ENCODE peak calls at places on chromosome 6, in five cellular contexts. One of them, this sample, is unnamed.

GRCh38 chr6:131083687-131084086 is 20.6 kb upstream of the EPB41L2 start:
- DNase-seq in CD8-positive, alpha-beta T cell: no peak
- DNase-seq in left lung: no peak
- DNase-seq in heart left ventricle: no peak
- DNase-seq in astrocyte of the spinal cord: no peak
- DNase-seq in this sample: no peak

GRCh38 chr6:38350882-38351281 is 288.8 kb downstream of the BTBD9 start:
- DNase-seq in heart left ventricle: no peak
- DNase-seq in left lung: no peak
- DNase-seq in CD8-positive, alpha-beta T cell: no peak
- DNase-seq in astrocyte of the spinal cord: peak; percentile 73
- DNase-seq in this sample: no peak

GRCh38 chr6:7691021-7691420 is 34.9 kb upstream of the BMP6 start:
- DNase-seq in CD8-positive, alpha-beta T cell: no peak
- DNase-seq in heart left ventricle: no peak
- DNase-seq in astrocyte of the spinal cord: no peak
- DNase-seq in left lung: no peak
- DNase-seq in this sample: no peak

GRCh38 chr6:8749449-8749848 is 314.1 kb upstream of the SLC35B3 start:
- DNase-seq in CD8-positive, alpha-beta T cell: no peak
- DNase-seq in left lung: no peak
- DNase-seq in heart left ventricle: no peak
- DNase-seq in astrocyte of the spinal cord: no peak
- DNase-seq in this sample: no peak

GRCh38 chr6:148565931-148566663 is 180.7 kb upstream of the UST start:
- DNase-seq in heart left ventricle: no peak
- DNase-seq in left lung: peak; percentile 70
- DNase-seq in CD8-positive, alpha-beta T cell: no peak
- DNase-seq in astrocyte of the spinal cord: peak; percentile 92
- DNase-seq in this sample: no peak

GRCh38 chr6:112145080-112145573 is 57.7 kb downstream of the FAM229B start:
- DNase-seq in astrocyte of the spinal cord: no peak
- DNase-seq in left lung: no peak
- DNase-seq in heart left ventricle: no peak
- DNase-seq in CD8-positive, alpha-beta T cell: no peak
- DNase-seq in this sample: no peak

GRCh38 chr6:80610821-80611220 is 504.4 kb downstream of the BCKDHB start:
- DNase-seq in CD8-positive, alpha-beta T cell: no peak
- DNase-seq in astrocyte of the spinal cord: peak; percentile 31
- DNase-seq in heart left ventricle: no peak
- DNase-seq in left lung: no peak
- DNase-seq in this sample: no peak

GRCh38 chr6:46452312-46452917 is 38.8 kb downstream of the RCAN2 start:
- DNase-seq in left lung: no peak
- DNase-seq in CD8-positive, alpha-beta T cell: no peak
- DNase-seq in heart left ventricle: no peak
- DNase-seq in astrocyte of the spinal cord: no peak
- DNase-seq in this sample: no peak

GRCh38 chr6:144151010-144151727 is 852 bp downstream of the STX11 start:
- DNase-seq in astrocyte of the spinal cord: peak; percentile 14
- DNase-seq in heart left ventricle: no peak
- DNase-seq in left lung: peak; percentile 43
- DNase-seq in CD8-positive, alpha-beta T cell: peak; percentile 72
- DNase-seq in this sample: peak; percentile 28

GRCh38 chr6:3421763-3422456 is 34.9 kb downstream of the SLC22A23 start:
- DNase-seq in astrocyte of the spinal cord: peak; percentile 83
- DNase-seq in CD8-positive, alpha-beta T cell: no peak
- DNase-seq in left lung: no peak
- DNase-seq in heart left ventricle: no peak
- DNase-seq in this sample: no peak

GRCh38 chr6:18155864-18156396 is 708 bp downstream of the KDM1B start:
- DNase-seq in heart left ventricle: peak; percentile 49
- DNase-seq in astrocyte of the spinal cord: peak; percentile 35
- DNase-seq in CD8-positive, alpha-beta T cell: no peak
- DNase-seq in left lung: peak; percentile 84
- DNase-seq in this sample: peak; percentile 54

GRCh38 chr6:143007626-143008025 is 53.1 kb upstream of the AIG1 start:
- DNase-seq in left lung: no peak
- DNase-seq in astrocyte of the spinal cord: no peak
- DNase-seq in heart left ventricle: no peak
- DNase-seq in CD8-positive, alpha-beta T cell: no peak
- DNase-seq in this sample: no peak

GRCh38 chr6:84771732-84772131 is 7.3 kb upstream of the TBX18 start:
- DNase-seq in heart left ventricle: no peak
- DNase-seq in astrocyte of the spinal cord: peak; percentile 57
- DNase-seq in left lung: no peak
- DNase-seq in CD8-positive, alpha-beta T cell: no peak
- DNase-seq in this sample: no peak

GRCh38 chr6:143223895-143224294 is 163.2 kb downstream of the AIG1 start:
- DNase-seq in left lung: no peak
- DNase-seq in CD8-positive, alpha-beta T cell: no peak
- DNase-seq in heart left ventricle: peak; percentile 66
- DNase-seq in astrocyte of the spinal cord: no peak
- DNase-seq in this sample: no peak

GRCh38 chr6:7991992-7992815 is 72.0 kb downstream of the BLOC1S5 start:
- DNase-seq in left lung: no peak
- DNase-seq in heart left ventricle: no peak
- DNase-seq in astrocyte of the spinal cord: peak; percentile 89
- DNase-seq in CD8-positive, alpha-beta T cell: no peak
- DNase-seq in this sample: no peak

GRCh38 chr6:79947191-79948173 is at the start of gene ELOVL4:
- DNase-seq in astrocyte of the spinal cord: peak; percentile 83
- DNase-seq in left lung: peak; percentile 42
- DNase-seq in CD8-positive, alpha-beta T cell: peak; percentile 70
- DNase-seq in heart left ventricle: peak; percentile 62
- DNase-seq in this sample: peak; percentile 92

GRCh38 chr6:32183483-32184083 is 470 bp downstream of the AGER start:
- DNase-seq in left lung: no peak
- DNase-seq in CD8-positive, alpha-beta T cell: no peak
- DNase-seq in heart left ventricle: peak; percentile 57
- DNase-seq in astrocyte of the spinal cord: no peak
- DNase-seq in this sample: no peak

GRCh38 chr6:127458190-127458589 is 999 bp downstream of the KIAA0408 start:
- DNase-seq in CD8-positive, alpha-beta T cell: no peak
- DNase-seq in astrocyte of the spinal cord: no peak
- DNase-seq in heart left ventricle: no peak
- DNase-seq in left lung: no peak
- DNase-seq in this sample: no peak

GRCh38 chr6:140480852-140481251 is 1106.4 kb upstream of the CITED2 start:
- DNase-seq in astrocyte of the spinal cord: peak; percentile 17
- DNase-seq in heart left ventricle: peak; percentile 26
- DNase-seq in CD8-positive, alpha-beta T cell: no peak
- DNase-seq in left lung: no peak
- DNase-seq in this sample: no peak

GRCh38 chr6:33815854-33816253 is 12.1 kb upstream of the MLN start:
- DNase-seq in left lung: no peak
- DNase-seq in heart left ventricle: no peak
- DNase-seq in astrocyte of the spinal cord: no peak
- DNase-seq in CD8-positive, alpha-beta T cell: no peak
- DNase-seq in this sample: peak; percentile 53

GRCh38 chr6:150068786-150069648 is at the start of gene ULBP3:
- DNase-seq in heart left ventricle: peak; percentile 86
- DNase-seq in astrocyte of the spinal cord: peak; percentile 93
- DNase-seq in left lung: peak; percentile 91
- DNase-seq in CD8-positive, alpha-beta T cell: peak; percentile 72
- DNase-seq in this sample: no peak
- H3K4me3 ChIP-seq in heart left ventricle: peak within 1 kb of the TSS; percentile 54
- H3K4me3 ChIP-seq in astrocyte of the spinal cord: peak within 1 kb of the TSS; percentile 81
- H3K4me3 ChIP-seq in left lung: peak within 1 kb of the TSS; percentile 68
- H3K4me3 ChIP-seq in CD8-positive, alpha-beta T cell: peak within 1 kb of the TSS; percentile 85
- H3K4me3 ChIP-seq in this sample: no peak within 1 kb of the TSS

GRCh38 chr6:44219815-44220784 is 3.3 kb upstream of the SLC29A1 start:
- DNase-seq in heart left ventricle: no peak
- DNase-seq in left lung: no peak
- DNase-seq in astrocyte of the spinal cord: no peak
- DNase-seq in CD8-positive, alpha-beta T cell: no peak
- DNase-seq in this sample: no peak
- H3K4me3 ChIP-seq in heart left ventricle: peak overlapping the region; percentile 48
- H3K4me3 ChIP-seq in left lung: peak overlapping the region; percentile 40
- H3K4me3 ChIP-seq in astrocyte of the spinal cord: peak overlapping the region; percentile 30
- H3K4me3 ChIP-seq in CD8-positive, alpha-beta T cell: no peak overlapping the region
- H3K4me3 ChIP-seq in this sample: no peak overlapping the region

DNA sequence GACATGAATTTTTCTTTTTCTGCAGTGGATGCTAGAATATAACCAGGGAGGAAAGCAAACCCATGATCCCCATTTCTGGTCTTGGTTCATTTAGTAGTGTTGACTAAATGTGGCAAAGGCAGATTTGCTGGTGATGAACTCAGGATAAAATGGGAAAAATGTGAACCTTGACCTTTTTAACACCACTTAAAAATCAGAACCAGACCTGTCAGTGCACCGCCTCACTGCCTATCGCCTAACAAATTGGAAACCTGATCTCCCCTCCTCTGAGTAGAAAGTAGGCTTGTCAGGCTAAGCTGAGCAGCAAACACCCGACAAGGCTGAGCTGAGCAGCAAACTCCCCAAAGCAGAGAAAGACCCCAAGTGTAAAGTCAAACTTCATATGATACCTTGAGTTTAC is 254.8 kb downstream of the FOXC1 start:
- DNase-seq in heart left ventricle: no peak
- DNase-seq in left lung: no peak
- DNase-seq in CD8-positive, alpha-beta T cell: no peak
- DNase-seq in astrocyte of the spinal cord: no peak
- DNase-seq in this sample: no peak
- H3K4me3 ChIP-seq in heart left ventricle: no peak overlapping the region
- H3K4me3 ChIP-seq in left lung: no peak overlapping the region
- H3K4me3 ChIP-seq in CD8-positive, alpha-beta T cell: no peak overlapping the region
- H3K4me3 ChIP-seq in astrocyte of the spinal cord: no peak overlapping the region
- H3K4me3 ChIP-seq in this sample: no peak overlapping the region

GRCh38 chr6:73854998-73855718 is 159.2 kb downstream of the CD109 start:
- DNase-seq in heart left ventricle: no peak
- DNase-seq in CD8-positive, alpha-beta T cell: no peak
- DNase-seq in left lung: no peak
- DNase-seq in astrocyte of the spinal cord: peak; percentile 67
- DNase-seq in this sample: peak; percentile 53
- H3K4me3 ChIP-seq in heart left ventricle: no peak overlapping the region
- H3K4me3 ChIP-seq in CD8-positive, alpha-beta T cell: no peak overlapping the region
- H3K4me3 ChIP-seq in left lung: no peak overlapping the region
- H3K4me3 ChIP-seq in astrocyte of the spinal cord: no peak overlapping the region
- H3K4me3 ChIP-seq in this sample: no peak overlapping the region

GRCh38 chr6:105212587-105212986 is 32.8 kb upstream of the POPDC3 start:
- DNase-seq in heart left ventricle: no peak
- DNase-seq in CD8-positive, alpha-beta T cell: no peak
- DNase-seq in astrocyte of the spinal cord: no peak
- DNase-seq in left lung: no peak
- DNase-seq in this sample: no peak
- H3K4me3 ChIP-seq in heart left ventricle: no peak overlapping the region
- H3K4me3 ChIP-seq in CD8-positive, alpha-beta T cell: no peak overlapping the region
- H3K4me3 ChIP-seq in astrocyte of the spinal cord: no peak overlapping the region
- H3K4me3 ChIP-seq in left lung: no peak overlapping the region
- H3K4me3 ChIP-seq in this sample: no peak overlapping the region

GRCh38 chr6:30541515-30542403 is 14.5 kb downstream of the GNL1 start:
- DNase-seq in left lung: peak; percentile 81
- DNase-seq in astrocyte of the spinal cord: peak; percentile 89
- DNase-seq in heart left ventricle: peak; percentile 78
- DNase-seq in CD8-positive, alpha-beta T cell: peak; percentile 86
- DNase-seq in this sample: peak; percentile 86
- H3K4me3 ChIP-seq in left lung: no peak overlapping the region
- H3K4me3 ChIP-seq in astrocyte of the spinal cord: peak overlapping the region; percentile 14
- H3K4me3 ChIP-seq in heart left ventricle: peak overlapping the region; percentile 22
- H3K4me3 ChIP-seq in CD8-positive, alpha-beta T cell: peak overlapping the region; percentile 66
- H3K4me3 ChIP-seq in this sample: peak overlapping the region; percentile 51

GRCh38 chr6:21985904-21986303 is 310.9 kb downstream of the PRL start:
- DNase-seq in heart left ventricle: no peak
- DNase-seq in astrocyte of the spinal cord: no peak
- DNase-seq in CD8-positive, alpha-beta T cell: no peak
- DNase-seq in left lung: no peak
- DNase-seq in this sample: no peak
- H3K4me3 ChIP-seq in heart left ventricle: no peak overlapping the region
- H3K4me3 ChIP-seq in astrocyte of the spinal cord: no peak overlapping the region
- H3K4me3 ChIP-seq in CD8-positive, alpha-beta T cell: no peak overlapping the region
- H3K4me3 ChIP-seq in left lung: no peak overlapping the region
- H3K4me3 ChIP-seq in this sample: no peak overlapping the region

DNA sequence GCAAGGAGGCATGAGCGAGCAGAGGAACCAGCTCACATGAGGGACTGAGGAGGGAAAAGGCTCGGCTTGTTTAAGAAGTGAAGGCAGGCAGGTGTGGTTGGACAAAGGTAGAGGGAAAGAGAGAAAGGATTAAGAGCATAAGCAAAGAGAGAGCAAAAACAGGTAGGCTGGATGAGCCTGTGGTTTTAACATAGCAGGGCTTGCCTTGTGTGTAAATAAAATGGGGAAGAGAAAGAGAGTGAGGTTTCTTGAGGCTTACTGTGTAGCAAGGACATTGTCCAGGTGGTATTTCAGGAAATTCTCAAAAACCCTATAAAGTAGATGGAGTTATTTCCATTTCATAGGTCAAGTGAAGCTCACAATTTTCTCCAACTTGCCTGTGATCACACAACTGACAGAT is 93.9 kb upstream of the HDAC2 start:
- DNase-seq in astrocyte of the spinal cord: no peak
- DNase-seq in heart left ventricle: no peak
- DNase-seq in left lung: no peak
- DNase-seq in CD8-positive, alpha-beta T cell: no peak
- DNase-seq in this sample: no peak
- H3K4me3 ChIP-seq in astrocyte of the spinal cord: no peak overlapping the region
- H3K4me3 ChIP-seq in heart left ventricle: no peak overlapping the region
- H3K4me3 ChIP-seq in left lung: no peak overlapping the region
- H3K4me3 ChIP-seq in CD8-positive, alpha-beta T cell: no peak overlapping the region
- H3K4me3 ChIP-seq in this sample: no peak overlapping the region

This sample was measured in Jurkat, Clone E6-1.